ENCODE peak calls at places on chromosomes 1 and 21, in five cellular contexts. One of them, this sample, is unnamed.
A peak's percentile ranks its signal among the peaks of the same experiment; 100 is the strongest.

GRCh38 chr1:10152709-10153284 is 57.6 kb upstream of the KIF1B start:
- DNase-seq in OCI-LY7: peak; percentile 21
- DNase-seq in MM.1S: peak; percentile 24
- DNase-seq in colonic mucosa: peak; percentile 66
- DNase-seq in adrenal gland: peak; percentile 60
- DNase-seq in this sample: peak; percentile 7

GRCh38 chr1:240635466-240636256 is 23.7 kb upstream of the GREM2 start:
- DNase-seq in OCI-LY7: no peak
- DNase-seq in adrenal gland: no peak
- DNase-seq in MM.1S: no peak
- DNase-seq in colonic mucosa: no peak
- DNase-seq in this sample: no peak

GRCh38 chr1:164587617-164588367 is 28.8 kb downstream of the PBX1 start:
- DNase-seq in MM.1S: no peak
- DNase-seq in colonic mucosa: no peak
- DNase-seq in adrenal gland: no peak
- DNase-seq in OCI-LY7: no peak
- DNase-seq in this sample: no peak

GRCh38 chr21:46109251-46110221 is 11.6 kb downstream of the COL6A2 start:
- DNase-seq in adrenal gland: no peak
- DNase-seq in colonic mucosa: peak; percentile 15
- DNase-seq in MM.1S: no peak
- DNase-seq in OCI-LY7: no peak
- DNase-seq in this sample: no peak

GRCh38 chr1:228341450-228341813 is 65.2 kb downstream of the TRIM11 start:
- DNase-seq in MM.1S: no peak
- DNase-seq in adrenal gland: no peak
- DNase-seq in colonic mucosa: no peak
- DNase-seq in OCI-LY7: no peak
- DNase-seq in this sample: no peak

GRCh38 chr1:110746644-110747259 is 72.0 kb upstream of the KCNA3 start:
- DNase-seq in adrenal gland: peak; percentile 48
- DNase-seq in MM.1S: peak; percentile 54
- DNase-seq in OCI-LY7: peak; percentile 78
- DNase-seq in colonic mucosa: peak; percentile 31
- DNase-seq in this sample: peak; percentile 55

GRCh38 chr1:56825436-56825835 is 6.2 kb upstream of the FYB2 start:
- DNase-seq in adrenal gland: no peak
- DNase-seq in OCI-LY7: no peak
- DNase-seq in colonic mucosa: no peak
- DNase-seq in MM.1S: no peak
- DNase-seq in this sample: no peak

GRCh38 chr1:221740941-221741363 is 937 bp downstream of the DUSP10 start:
- DNase-seq in OCI-LY7: peak; percentile 1
- DNase-seq in adrenal gland: peak; percentile 11
- DNase-seq in colonic mucosa: no peak
- DNase-seq in MM.1S: no peak
- DNase-seq in this sample: no peak

GRCh38 chr1:223363057-223363855 is 720 bp downstream of the SUSD4 start:
- DNase-seq in adrenal gland: no peak
- DNase-seq in colonic mucosa: no peak
- DNase-seq in MM.1S: no peak
- DNase-seq in OCI-LY7: no peak
- DNase-seq in this sample: peak; percentile 9

GRCh38 chr1:78586572-78586971 is 33.7 kb upstream of the IFI44L start:
- DNase-seq in OCI-LY7: no peak
- DNase-seq in MM.1S: no peak
- DNase-seq in adrenal gland: no peak
- DNase-seq in colonic mucosa: no peak
- DNase-seq in this sample: no peak

GRCh38 chr21:10641107-10641506 is 119.7 kb downstream of the TPTE start:
- DNase-seq in OCI-LY7: no peak
- DNase-seq in adrenal gland: no peak
- DNase-seq in MM.1S: peak; percentile 50
- DNase-seq in colonic mucosa: no peak
- DNase-seq in this sample: no peak

GRCh38 chr21:10639123-10639522 is 117.7 kb downstream of the TPTE start:
- DNase-seq in colonic mucosa: no peak
- DNase-seq in adrenal gland: no peak
- DNase-seq in MM.1S: no peak
- DNase-seq in OCI-LY7: no peak
- DNase-seq in this sample: no peak

GRCh38 chr21:10640446-10640845 is 119.1 kb downstream of the TPTE start:
- DNase-seq in MM.1S: no peak
- DNase-seq in colonic mucosa: no peak
- DNase-seq in adrenal gland: no peak
- DNase-seq in OCI-LY7: no peak
- DNase-seq in this sample: no peak
- H3K9me3 ChIP-seq in MM.1S: no peaks in the 10 kb centered on the region
- H3K9me3 ChIP-seq in colonic mucosa: peaks cover 8% of the 10 kb centered on the region
- H3K9me3 ChIP-seq in adrenal gland: no peaks in the 10 kb centered on the region
- H3K9me3 ChIP-seq in OCI-LY7: peaks cover 26% of the 10 kb centered on the region
- H3K9me3 ChIP-seq in this sample: peaks cover 21% of the 10 kb centered on the region

DNA sequence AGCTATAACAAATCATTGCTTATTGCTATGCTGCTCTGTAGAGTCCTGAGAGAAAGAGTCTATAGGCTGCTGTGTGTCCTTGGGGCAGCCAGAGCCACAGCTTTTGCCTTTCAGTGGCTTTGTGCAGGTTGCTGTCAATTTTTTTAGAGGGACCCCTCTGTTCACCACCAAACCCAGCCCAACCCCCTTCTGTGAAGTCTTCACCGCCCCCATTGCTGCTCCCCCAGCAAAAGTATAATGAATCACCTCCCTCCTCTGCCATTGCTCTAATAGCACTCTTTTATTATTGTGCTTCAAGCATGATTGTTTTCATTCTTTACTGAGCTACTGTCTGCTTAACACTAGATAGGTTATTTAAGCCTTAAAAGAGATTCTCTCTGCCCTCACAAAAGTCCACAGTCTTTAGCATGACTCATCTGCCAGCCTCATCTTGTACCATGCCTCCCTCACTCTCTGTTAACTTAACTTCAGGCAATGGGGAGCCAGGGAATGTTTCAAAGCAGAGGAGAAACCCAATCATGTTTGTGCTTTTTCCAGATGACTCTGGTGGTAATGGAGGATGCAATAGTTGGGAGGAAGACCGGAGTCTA is 38.5 kb downstream of the DIRAS3 start:
- DNase-seq in MM.1S: no peak
- DNase-seq in colonic mucosa: no peak
- DNase-seq in OCI-LY7: no peak
- DNase-seq in adrenal gland: no peak
- DNase-seq in this sample: no peak
- H3K4me1 ChIP-seq in MM.1S: no peaks in the 10 kb centered on the region
- H3K4me1 ChIP-seq in colonic mucosa: no peaks in the 10 kb centered on the region
- H3K4me1 ChIP-seq in OCI-LY7: no peaks in the 10 kb centered on the region
- H3K4me1 ChIP-seq in adrenal gland: no peaks in the 10 kb centered on the region
- H3K4me1 ChIP-seq in this sample: no peaks in the 10 kb centered on the region

DNA sequence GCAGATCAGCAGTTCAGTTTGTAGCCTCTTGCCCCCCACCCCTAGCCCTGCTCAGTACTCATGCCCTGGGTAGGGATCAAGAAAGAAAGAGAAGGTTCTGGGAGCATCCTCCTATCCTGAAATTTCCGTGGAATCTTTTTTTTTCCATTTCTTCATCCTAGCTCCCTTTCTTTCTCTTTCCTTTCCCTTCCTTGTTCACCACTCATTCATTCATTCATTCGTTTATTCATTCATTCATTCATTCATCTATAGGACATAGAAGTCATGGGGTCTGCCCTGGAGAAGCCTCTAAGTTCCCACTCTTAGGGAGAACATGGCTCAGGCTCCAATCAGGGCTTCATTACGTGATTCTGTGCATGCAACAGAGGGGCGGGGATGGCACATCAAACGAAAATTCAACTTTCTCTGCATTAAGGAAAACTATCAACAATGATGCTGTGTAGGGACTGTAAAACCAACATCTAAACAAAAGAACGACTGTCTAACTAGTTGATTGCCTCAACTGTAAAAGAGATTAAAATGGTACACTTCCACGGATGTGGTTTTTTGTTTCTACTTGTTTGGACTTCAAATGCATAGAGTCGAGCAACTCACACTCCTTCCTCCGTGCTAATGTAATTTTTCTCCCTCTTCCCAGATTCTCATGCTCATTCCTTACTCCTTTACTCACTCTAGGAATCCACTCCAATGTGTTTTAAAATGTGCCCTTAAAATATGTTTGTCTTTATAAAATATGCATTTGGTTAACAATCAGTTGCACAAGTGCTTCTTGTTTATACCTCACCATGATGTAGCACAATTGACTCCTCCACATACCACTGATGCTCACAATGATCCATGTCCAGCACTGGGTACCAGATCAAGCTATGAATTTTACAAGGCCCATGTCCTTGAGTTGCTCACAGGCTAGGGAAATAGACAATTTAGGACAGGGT is 101.2 kb upstream of the SLC2A1 start:
- DNase-seq in MM.1S: no peak
- DNase-seq in adrenal gland: no peak
- DNase-seq in colonic mucosa: no peak
- DNase-seq in OCI-LY7: no peak
- DNase-seq in this sample: no peak
- H3K27ac ChIP-seq in MM.1S: no peak overlapping the region
- H3K27ac ChIP-seq in adrenal gland: no peak overlapping the region
- H3K27ac ChIP-seq in colonic mucosa: no peak overlapping the region
- H3K27ac ChIP-seq in OCI-LY7: no peak overlapping the region
- H3K27ac ChIP-seq in this sample: no peak overlapping the region

DNA sequence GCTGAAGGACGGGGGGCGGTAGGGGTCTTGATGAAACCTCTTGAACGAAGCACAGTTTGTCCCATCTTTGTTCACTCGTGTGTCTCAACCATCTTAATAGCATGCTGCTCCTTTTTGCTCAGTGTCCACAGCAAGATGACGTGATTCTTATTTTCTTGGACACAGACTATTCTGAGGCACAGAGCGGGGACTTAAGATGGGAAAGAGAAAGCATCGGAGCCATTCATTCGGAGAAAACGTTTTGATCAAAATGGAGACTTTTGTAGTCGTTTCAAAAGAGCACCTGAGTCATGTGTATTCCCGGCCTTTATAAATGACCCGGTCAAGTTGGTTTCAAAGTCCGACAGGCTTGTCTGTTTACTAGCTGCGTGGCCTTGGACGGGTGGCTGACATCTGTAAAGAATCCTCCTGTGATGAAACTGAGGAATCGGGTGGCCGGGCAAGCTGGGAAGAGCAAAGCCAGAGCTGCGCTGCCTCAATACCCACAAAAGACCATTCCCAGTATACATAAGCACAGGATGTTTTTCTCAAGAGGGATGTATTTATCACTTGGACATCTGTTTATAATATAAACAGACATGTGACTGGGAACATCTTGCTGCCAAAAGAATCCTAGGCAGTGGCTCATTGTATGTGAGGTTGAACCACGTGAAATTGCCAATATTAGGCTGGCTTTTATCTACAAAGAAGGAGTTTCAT is 18.5 kb downstream of the ETS2 start:
- DNase-seq in colonic mucosa: peak; percentile 78
- DNase-seq in MM.1S: no peak
- DNase-seq in OCI-LY7: no peak
- DNase-seq in adrenal gland: peak; percentile 27
- DNase-seq in this sample: no peak
- H3K9me3 ChIP-seq in colonic mucosa: no peaks in the 10 kb centered on the region
- H3K9me3 ChIP-seq in MM.1S: no peaks in the 10 kb centered on the region
- H3K9me3 ChIP-seq in OCI-LY7: peaks cover 17% of the 10 kb centered on the region
- H3K9me3 ChIP-seq in adrenal gland: no peaks in the 10 kb centered on the region
- H3K9me3 ChIP-seq in this sample: no peaks in the 10 kb centered on the region

GRCh38 chr1:200558866-200559459 is 61.6 kb downstream of the KIF14 start:
- DNase-seq in adrenal gland: peak; percentile 50
- DNase-seq in colonic mucosa: no peak
- DNase-seq in MM.1S: peak; percentile 45
- DNase-seq in OCI-LY7: peak; percentile 44
- DNase-seq in this sample: no peak
- H3K4me1 ChIP-seq in adrenal gland: no peaks in the 10 kb centered on the region
- H3K4me1 ChIP-seq in colonic mucosa: no peaks in the 10 kb centered on the region
- H3K4me1 ChIP-seq in MM.1S: no peaks in the 10 kb centered on the region
- H3K4me1 ChIP-seq in OCI-LY7: no peaks in the 10 kb centered on the region
- H3K4me1 ChIP-seq in this sample: no peaks in the 10 kb centered on the region

DNA sequence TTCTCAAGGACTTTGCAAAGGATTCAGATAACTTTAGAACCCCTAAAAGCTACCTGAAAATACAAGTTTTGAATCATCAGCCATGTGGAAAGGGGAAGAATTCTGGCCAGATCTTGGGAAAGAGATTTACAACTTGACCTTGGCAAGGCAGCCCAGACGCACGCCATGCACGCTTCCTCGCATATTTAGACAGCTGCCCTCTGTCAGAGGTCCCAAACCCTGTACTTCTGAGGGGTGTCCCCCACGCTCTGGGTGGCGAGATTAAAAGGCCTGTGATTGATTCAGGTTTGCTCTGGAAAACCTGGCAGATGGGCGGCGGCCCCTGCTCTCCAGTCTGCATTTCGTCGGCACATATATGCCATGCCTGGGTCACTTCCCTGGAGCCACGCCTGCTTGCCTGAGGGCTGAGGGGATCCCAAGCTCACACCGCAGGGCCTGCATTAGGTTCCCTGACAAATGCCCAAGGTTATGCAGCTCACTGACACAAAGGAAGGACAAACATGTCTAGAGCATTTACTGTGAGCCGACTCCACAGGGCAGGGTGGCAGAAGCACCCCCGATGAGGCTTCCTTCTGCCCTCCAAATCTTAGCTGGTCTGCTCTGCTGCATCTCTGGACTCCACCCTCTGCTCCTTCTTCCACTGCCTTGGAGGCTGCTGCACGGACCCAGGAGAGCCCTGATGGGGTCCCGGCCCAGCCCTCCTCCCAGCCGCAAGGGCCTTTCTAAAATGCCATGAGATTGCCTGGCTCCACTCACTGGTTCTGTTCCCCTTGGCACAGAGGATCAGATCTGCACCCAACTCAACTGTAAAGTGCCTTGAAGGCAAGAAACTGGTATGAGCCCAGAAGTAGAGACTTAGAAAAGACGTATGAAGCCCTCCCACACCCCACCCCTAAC is 103.9 kb downstream of the BCAR3 start:
- DNase-seq in MM.1S: no peak
- DNase-seq in colonic mucosa: no peak
- DNase-seq in OCI-LY7: no peak
- DNase-seq in adrenal gland: peak; percentile 73
- DNase-seq in this sample: no peak
- H3K27ac ChIP-seq in MM.1S: no peak overlapping the region
- H3K27ac ChIP-seq in colonic mucosa: no peak overlapping the region
- H3K27ac ChIP-seq in OCI-LY7: no peak overlapping the region
- H3K27ac ChIP-seq in adrenal gland: no peak overlapping the region
- H3K27ac ChIP-seq in this sample: no peak overlapping the region

GRCh38 chr1:233138794-233139544 is 156.6 kb downstream of the PCNX2 start:
- DNase-seq in colonic mucosa: no peak
- DNase-seq in OCI-LY7: no peak
- DNase-seq in adrenal gland: no peak
- DNase-seq in MM.1S: no peak
- DNase-seq in this sample: no peak
- H3K9me3 ChIP-seq in colonic mucosa: no peaks in the 10 kb centered on the region
- H3K9me3 ChIP-seq in OCI-LY7: no peaks in the 10 kb centered on the region
- H3K9me3 ChIP-seq in adrenal gland: no peaks in the 10 kb centered on the region
- H3K9me3 ChIP-seq in MM.1S: no peaks in the 10 kb centered on the region
- H3K9me3 ChIP-seq in this sample: no peaks in the 10 kb centered on the region

GRCh38 chr21:41426656-41427311 is 745 bp downstream of the MX1 start:
- DNase-seq in MM.1S: no peak
- DNase-seq in colonic mucosa: no peak
- DNase-seq in OCI-LY7: no peak
- DNase-seq in adrenal gland: no peak
- DNase-seq in this sample: peak; percentile 25
- H3K4me1 ChIP-seq in MM.1S: peaks cover 4% of the 10 kb centered on the region
- H3K4me1 ChIP-seq in colonic mucosa: peaks cover 5% of the 10 kb centered on the region
- H3K4me1 ChIP-seq in OCI-LY7: peaks cover 71% of the 10 kb centered on the region
- H3K4me1 ChIP-seq in adrenal gland: peaks cover 9% of the 10 kb centered on the region
- H3K4me1 ChIP-seq in this sample: peaks cover 25% of the 10 kb centered on the region